ENCODE peak calls at places on chromosomes 1 and 21, in ten cellular contexts. One of them, this sample, is unnamed.

GRCh38 chr1:9942399-9942938 is 722 bp downstream of the LZIC start:
- DNase-seq in astrocyte of the spinal cord: peak; percentile 68
- DNase-seq in astrocyte of the cerebellum: peak; percentile 46
- DNase-seq in psoas muscle: no peak
- DNase-seq in endodermal cell: peak; percentile 57
- DNase-seq in naive thymus-derived CD4-positive, alpha-beta T cell: peak; percentile 18
- DNase-seq in spleen: no peak
- DNase-seq in OCI-LY7: peak; percentile 80
- DNase-seq in CD8-positive, alpha-beta T cell: no peak
- DNase-seq in fibroblast of the aortic adventitia: peak; percentile 78
- DNase-seq in this sample: peak; percentile 76

GRCh38 chr1:224211262-224211962 is 28.4 kb downstream of the DEGS1 start:
- DNase-seq in CD8-positive, alpha-beta T cell: no peak
- DNase-seq in naive thymus-derived CD4-positive, alpha-beta T cell: no peak
- DNase-seq in spleen: no peak
- DNase-seq in endodermal cell: no peak
- DNase-seq in psoas muscle: no peak
- DNase-seq in astrocyte of the cerebellum: peak; percentile 68
- DNase-seq in astrocyte of the spinal cord: peak; percentile 79
- DNase-seq in fibroblast of the aortic adventitia: peak; percentile 86
- DNase-seq in OCI-LY7: peak; percentile 52
- DNase-seq in this sample: peak; percentile 93

GRCh38 chr1:222539951-222540597 is 7.8 kb downstream of the HHIPL2 start:
- DNase-seq in CD8-positive, alpha-beta T cell: no peak
- DNase-seq in fibroblast of the aortic adventitia: peak; percentile 32
- DNase-seq in astrocyte of the spinal cord: peak; percentile 37
- DNase-seq in psoas muscle: no peak
- DNase-seq in OCI-LY7: no peak
- DNase-seq in spleen: no peak
- DNase-seq in endodermal cell: no peak
- DNase-seq in naive thymus-derived CD4-positive, alpha-beta T cell: no peak
- DNase-seq in astrocyte of the cerebellum: peak; percentile 54
- DNase-seq in this sample: no peak

GRCh38 chr1:114010433-114011184 is 31.3 kb downstream of the OLFML3 start:
- DNase-seq in OCI-LY7: no peak
- DNase-seq in astrocyte of the cerebellum: no peak
- DNase-seq in spleen: no peak
- DNase-seq in fibroblast of the aortic adventitia: no peak
- DNase-seq in astrocyte of the spinal cord: no peak
- DNase-seq in psoas muscle: no peak
- DNase-seq in CD8-positive, alpha-beta T cell: no peak
- DNase-seq in endodermal cell: peak; percentile 69
- DNase-seq in naive thymus-derived CD4-positive, alpha-beta T cell: no peak
- DNase-seq in this sample: no peak

GRCh38 chr1:9320520-9321479 is 28.1 kb downstream of the SPSB1 start:
- DNase-seq in CD8-positive, alpha-beta T cell: no peak
- DNase-seq in endodermal cell: no peak
- DNase-seq in naive thymus-derived CD4-positive, alpha-beta T cell: no peak
- DNase-seq in astrocyte of the cerebellum: no peak
- DNase-seq in fibroblast of the aortic adventitia: no peak
- DNase-seq in astrocyte of the spinal cord: no peak
- DNase-seq in spleen: no peak
- DNase-seq in psoas muscle: no peak
- DNase-seq in OCI-LY7: no peak
- DNase-seq in this sample: no peak

GRCh38 chr1:61210435-61211012 is 128.2 kb downstream of the NFIA start:
- DNase-seq in naive thymus-derived CD4-positive, alpha-beta T cell: no peak
- DNase-seq in psoas muscle: no peak
- DNase-seq in OCI-LY7: peak; percentile 11
- DNase-seq in astrocyte of the cerebellum: no peak
- DNase-seq in astrocyte of the spinal cord: no peak
- DNase-seq in CD8-positive, alpha-beta T cell: no peak
- DNase-seq in spleen: no peak
- DNase-seq in fibroblast of the aortic adventitia: no peak
- DNase-seq in endodermal cell: no peak
- DNase-seq in this sample: no peak

GRCh38 chr1:154445040-154445472 is 39.9 kb downstream of the IL6R start:
- DNase-seq in astrocyte of the spinal cord: peak; percentile 81
- DNase-seq in endodermal cell: no peak
- DNase-seq in fibroblast of the aortic adventitia: no peak
- DNase-seq in naive thymus-derived CD4-positive, alpha-beta T cell: no peak
- DNase-seq in CD8-positive, alpha-beta T cell: no peak
- DNase-seq in spleen: no peak
- DNase-seq in astrocyte of the cerebellum: no peak
- DNase-seq in psoas muscle: no peak
- DNase-seq in OCI-LY7: no peak
- DNase-seq in this sample: peak; percentile 73

GRCh38 chr21:39637197-39637970 is 24.6 kb downstream of the B3GALT5 start:
- DNase-seq in CD8-positive, alpha-beta T cell: no peak
- DNase-seq in endodermal cell: peak; percentile 90
- DNase-seq in spleen: no peak
- DNase-seq in naive thymus-derived CD4-positive, alpha-beta T cell: no peak
- DNase-seq in astrocyte of the spinal cord: no peak
- DNase-seq in OCI-LY7: no peak
- DNase-seq in astrocyte of the cerebellum: no peak
- DNase-seq in fibroblast of the aortic adventitia: no peak
- DNase-seq in psoas muscle: no peak
- DNase-seq in this sample: no peak

DNA sequence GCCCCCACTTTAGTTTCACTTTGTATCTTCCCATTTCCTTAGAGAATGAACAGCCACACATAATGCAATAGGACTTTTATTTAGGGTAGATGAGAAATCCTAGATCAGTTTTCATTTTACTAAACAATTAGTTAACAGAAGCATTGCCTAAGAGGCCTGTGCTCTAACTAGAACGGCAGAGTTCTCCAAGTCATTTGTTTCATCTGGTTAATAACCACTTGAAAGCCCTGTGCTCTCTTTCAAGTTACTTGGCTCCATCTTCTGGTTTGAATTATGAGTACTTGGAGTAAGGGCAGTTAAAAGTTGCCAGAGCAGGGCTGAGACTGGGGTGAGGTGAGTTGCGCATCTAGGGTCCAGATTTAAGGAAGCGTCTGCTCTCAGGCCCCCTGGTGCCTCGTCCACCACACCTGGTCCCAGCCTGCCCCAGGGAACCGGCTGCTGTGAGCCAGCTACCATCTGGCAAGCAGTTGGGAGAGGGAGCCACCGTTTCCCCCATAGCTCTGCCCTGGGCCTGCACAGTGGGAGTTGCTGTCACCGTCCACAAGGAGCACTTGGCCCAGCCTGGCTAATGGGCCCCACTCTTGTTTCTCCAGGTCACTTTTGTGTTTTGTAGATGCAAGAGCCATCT is 18.1 kb upstream of the SLC44A3 start:
- DNase-seq in astrocyte of the cerebellum: peak; percentile 76
- DNase-seq in psoas muscle: peak; percentile 32
- DNase-seq in OCI-LY7: peak; percentile 37
- DNase-seq in fibroblast of the aortic adventitia: peak; percentile 91
- DNase-seq in CD8-positive, alpha-beta T cell: no peak
- DNase-seq in spleen: peak; percentile 82
- DNase-seq in astrocyte of the spinal cord: peak; percentile 87
- DNase-seq in endodermal cell: peak; percentile 79
- DNase-seq in naive thymus-derived CD4-positive, alpha-beta T cell: no peak
- DNase-seq in this sample: peak; percentile 91
- H3K4me3 ChIP-seq in astrocyte of the cerebellum: no peak overlapping the region
- H3K4me3 ChIP-seq in psoas muscle: peak overlapping the region; percentile 41
- H3K4me3 ChIP-seq in OCI-LY7: no peak overlapping the region
- H3K4me3 ChIP-seq in fibroblast of the aortic adventitia: peak overlapping the region; percentile 6
- H3K4me3 ChIP-seq in CD8-positive, alpha-beta T cell: no peak overlapping the region
- H3K4me3 ChIP-seq in spleen: no peak overlapping the region
- H3K4me3 ChIP-seq in astrocyte of the spinal cord: no peak overlapping the region
- H3K4me3 ChIP-seq in endodermal cell: no peak overlapping the region
- H3K4me3 ChIP-seq in naive thymus-derived CD4-positive, alpha-beta T cell: no peak overlapping the region
- H3K4me3 ChIP-seq in this sample: peak overlapping the region; percentile 18

GRCh38 chr1:227729881-227730629 is 5.0 kb downstream of the JMJD4 start:
- DNase-seq in astrocyte of the cerebellum: peak; percentile 24
- DNase-seq in naive thymus-derived CD4-positive, alpha-beta T cell: no peak
- DNase-seq in psoas muscle: no peak
- DNase-seq in CD8-positive, alpha-beta T cell: no peak
- DNase-seq in OCI-LY7: peak; percentile 69
- DNase-seq in spleen: no peak
- DNase-seq in fibroblast of the aortic adventitia: peak; percentile 70
- DNase-seq in endodermal cell: peak; percentile 90
- DNase-seq in astrocyte of the spinal cord: peak; percentile 63
- DNase-seq in this sample: peak; percentile 73

GRCh38 chr1:227728059-227728891 is 6.8 kb downstream of the JMJD4 start:
- DNase-seq in psoas muscle: peak; percentile 79
- DNase-seq in OCI-LY7: peak; percentile 79
- DNase-seq in spleen: peak; percentile 91
- DNase-seq in astrocyte of the spinal cord: peak; percentile 56
- DNase-seq in endodermal cell: peak; percentile 94
- DNase-seq in astrocyte of the cerebellum: peak; percentile 15
- DNase-seq in naive thymus-derived CD4-positive, alpha-beta T cell: no peak
- DNase-seq in CD8-positive, alpha-beta T cell: peak; percentile 73
- DNase-seq in fibroblast of the aortic adventitia: peak; percentile 29
- DNase-seq in this sample: peak; percentile 67

GRCh38 chr1:227730630-227731151 is 4.4 kb downstream of the JMJD4 start:
- DNase-seq in astrocyte of the spinal cord: no peak
- DNase-seq in endodermal cell: no peak
- DNase-seq in fibroblast of the aortic adventitia: no peak
- DNase-seq in OCI-LY7: no peak
- DNase-seq in CD8-positive, alpha-beta T cell: no peak
- DNase-seq in naive thymus-derived CD4-positive, alpha-beta T cell: no peak
- DNase-seq in spleen: no peak
- DNase-seq in astrocyte of the cerebellum: no peak
- DNase-seq in psoas muscle: no peak
- DNase-seq in this sample: no peak

GRCh38 chr1:227728892-227729143 is 6.3 kb downstream of the JMJD4 start:
- DNase-seq in astrocyte of the spinal cord: no peak
- DNase-seq in CD8-positive, alpha-beta T cell: no peak
- DNase-seq in astrocyte of the cerebellum: no peak
- DNase-seq in naive thymus-derived CD4-positive, alpha-beta T cell: no peak
- DNase-seq in endodermal cell: no peak
- DNase-seq in OCI-LY7: no peak
- DNase-seq in fibroblast of the aortic adventitia: no peak
- DNase-seq in spleen: no peak
- DNase-seq in psoas muscle: no peak
- DNase-seq in this sample: no peak

DNA sequence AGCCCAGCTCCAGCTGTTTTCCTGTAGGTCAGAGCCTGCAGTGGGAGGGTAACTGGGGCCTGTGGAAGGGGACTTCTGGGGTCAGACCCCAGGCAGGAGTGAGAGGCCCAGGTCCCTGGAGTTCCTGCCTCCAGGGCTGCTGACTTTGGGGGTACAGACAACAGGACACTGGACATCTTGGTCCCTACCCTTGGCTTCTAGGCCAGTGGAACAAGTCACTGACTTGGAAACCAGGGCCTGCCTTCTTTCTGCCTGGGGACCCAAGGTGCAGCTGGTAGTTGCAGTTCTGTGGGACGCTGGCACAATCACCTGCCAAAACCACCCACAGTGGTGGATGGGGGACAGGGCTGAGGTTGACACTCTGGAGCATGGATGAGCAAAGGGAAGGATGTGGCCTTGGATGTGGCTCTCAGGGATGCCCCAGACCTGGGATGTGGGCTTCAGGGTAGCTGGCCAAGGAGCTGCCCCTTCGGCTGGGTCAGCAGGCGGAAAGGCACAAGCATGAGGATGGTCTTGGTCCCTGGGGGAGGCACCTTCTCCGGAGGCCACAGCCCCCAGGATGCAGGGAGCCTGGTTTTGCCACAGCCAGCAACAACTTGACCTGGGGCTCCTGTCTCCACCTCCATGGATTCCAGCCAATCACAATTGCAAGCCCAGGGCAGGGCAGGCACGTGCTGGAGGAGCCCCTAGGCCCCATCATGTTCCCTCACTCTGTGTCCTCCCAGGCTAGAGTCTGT is 5.8 kb downstream of the JMJD4 start:
- DNase-seq in astrocyte of the cerebellum: no peak
- DNase-seq in OCI-LY7: no peak
- DNase-seq in psoas muscle: no peak
- DNase-seq in fibroblast of the aortic adventitia: no peak
- DNase-seq in naive thymus-derived CD4-positive, alpha-beta T cell: no peak
- DNase-seq in spleen: no peak
- DNase-seq in CD8-positive, alpha-beta T cell: no peak
- DNase-seq in endodermal cell: peak; percentile 68
- DNase-seq in astrocyte of the spinal cord: no peak
- DNase-seq in this sample: no peak
- H3K4me3 ChIP-seq in astrocyte of the cerebellum: peak overlapping the region; percentile 49
- H3K4me3 ChIP-seq in OCI-LY7: peak overlapping the region; percentile 69
- H3K4me3 ChIP-seq in psoas muscle: peak overlapping the region; percentile 67
- H3K4me3 ChIP-seq in fibroblast of the aortic adventitia: peak overlapping the region; percentile 67
- H3K4me3 ChIP-seq in naive thymus-derived CD4-positive, alpha-beta T cell: peak overlapping the region; percentile 52
- H3K4me3 ChIP-seq in spleen: peak overlapping the region; percentile 41
- H3K4me3 ChIP-seq in CD8-positive, alpha-beta T cell: peak overlapping the region; percentile 65
- H3K4me3 ChIP-seq in endodermal cell: peak overlapping the region; percentile 83
- H3K4me3 ChIP-seq in astrocyte of the spinal cord: peak overlapping the region; percentile 50
- H3K4me3 ChIP-seq in this sample: no peak overlapping the region

GRCh38 chr1:40903106-40903505 is 40.9 kb upstream of the CITED4 start:
- DNase-seq in astrocyte of the cerebellum: no peak
- DNase-seq in spleen: no peak
- DNase-seq in endodermal cell: no peak
- DNase-seq in OCI-LY7: no peak
- DNase-seq in psoas muscle: no peak
- DNase-seq in fibroblast of the aortic adventitia: no peak
- DNase-seq in naive thymus-derived CD4-positive, alpha-beta T cell: no peak
- DNase-seq in astrocyte of the spinal cord: no peak
- DNase-seq in CD8-positive, alpha-beta T cell: no peak
- DNase-seq in this sample: no peak
- H3K4me3 ChIP-seq in astrocyte of the cerebellum: no peak overlapping the region
- H3K4me3 ChIP-seq in spleen: no peak overlapping the region
- H3K4me3 ChIP-seq in endodermal cell: no peak overlapping the region
- H3K4me3 ChIP-seq in OCI-LY7: no peak overlapping the region
- H3K4me3 ChIP-seq in psoas muscle: no peak overlapping the region
- H3K4me3 ChIP-seq in fibroblast of the aortic adventitia: no peak overlapping the region
- H3K4me3 ChIP-seq in naive thymus-derived CD4-positive, alpha-beta T cell: no peak overlapping the region
- H3K4me3 ChIP-seq in astrocyte of the spinal cord: no peak overlapping the region
- H3K4me3 ChIP-seq in CD8-positive, alpha-beta T cell: no peak overlapping the region
- H3K4me3 ChIP-seq in this sample: no peak overlapping the region

GRCh38 chr1:2417833-2418225 is 5.5 kb upstream of the PEX10 start:
- DNase-seq in naive thymus-derived CD4-positive, alpha-beta T cell: no peak
- DNase-seq in fibroblast of the aortic adventitia: no peak
- DNase-seq in astrocyte of the spinal cord: no peak
- DNase-seq in astrocyte of the cerebellum: no peak
- DNase-seq in endodermal cell: no peak
- DNase-seq in OCI-LY7: no peak
- DNase-seq in spleen: no peak
- DNase-seq in psoas muscle: no peak
- DNase-seq in CD8-positive, alpha-beta T cell: no peak
- DNase-seq in this sample: no peak

GRCh38 chr1:2415801-2416208 is 3.4 kb upstream of the PEX10 start:
- DNase-seq in OCI-LY7: peak; percentile 73
- DNase-seq in psoas muscle: no peak
- DNase-seq in naive thymus-derived CD4-positive, alpha-beta T cell: no peak
- DNase-seq in spleen: peak; percentile 89
- DNase-seq in astrocyte of the spinal cord: no peak
- DNase-seq in astrocyte of the cerebellum: no peak
- DNase-seq in fibroblast of the aortic adventitia: no peak
- DNase-seq in CD8-positive, alpha-beta T cell: peak; percentile 77
- DNase-seq in endodermal cell: no peak
- DNase-seq in this sample: no peak

GRCh38 chr1:2415337-2415736 is 3.0 kb upstream of the PEX10 start:
- DNase-seq in astrocyte of the spinal cord: no peak
- DNase-seq in astrocyte of the cerebellum: no peak
- DNase-seq in endodermal cell: no peak
- DNase-seq in naive thymus-derived CD4-positive, alpha-beta T cell: no peak
- DNase-seq in CD8-positive, alpha-beta T cell: no peak
- DNase-seq in psoas muscle: no peak
- DNase-seq in OCI-LY7: no peak
- DNase-seq in fibroblast of the aortic adventitia: no peak
- DNase-seq in spleen: no peak
- DNase-seq in this sample: no peak

GRCh38 chr1:2417083-2417832 is 4.9 kb upstream of the PEX10 start:
- DNase-seq in astrocyte of the spinal cord: no peak
- DNase-seq in endodermal cell: no peak
- DNase-seq in fibroblast of the aortic adventitia: no peak
- DNase-seq in naive thymus-derived CD4-positive, alpha-beta T cell: no peak
- DNase-seq in CD8-positive, alpha-beta T cell: no peak
- DNase-seq in psoas muscle: no peak
- DNase-seq in OCI-LY7: no peak
- DNase-seq in astrocyte of the cerebellum: no peak
- DNase-seq in spleen: no peak
- DNase-seq in this sample: no peak

DNA sequence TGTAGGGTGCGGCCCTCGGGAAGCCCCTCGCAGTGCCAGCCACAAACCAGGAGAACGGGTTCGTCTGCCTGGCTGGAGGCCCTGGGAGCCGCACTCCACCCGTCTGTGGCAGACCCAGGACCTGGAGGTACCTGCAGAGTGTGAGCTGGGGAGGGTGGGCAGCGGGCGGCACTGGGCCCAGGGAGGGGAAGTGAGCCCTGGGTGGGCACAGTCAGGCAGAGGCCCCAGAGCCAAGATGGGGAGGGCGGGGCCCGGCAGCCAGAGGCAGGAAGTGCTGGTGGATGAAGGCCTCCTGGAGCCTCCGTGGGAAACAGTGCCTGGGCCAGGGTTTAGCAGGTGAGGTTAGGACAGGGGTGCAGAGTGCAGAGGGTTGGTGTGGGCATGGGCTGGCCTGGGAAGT is 4.0 kb upstream of the PEX10 start:
- DNase-seq in spleen: no peak
- DNase-seq in astrocyte of the cerebellum: no peak
- DNase-seq in CD8-positive, alpha-beta T cell: peak; percentile 69
- DNase-seq in endodermal cell: no peak
- DNase-seq in naive thymus-derived CD4-positive, alpha-beta T cell: no peak
- DNase-seq in astrocyte of the spinal cord: no peak
- DNase-seq in fibroblast of the aortic adventitia: no peak
- DNase-seq in psoas muscle: no peak
- DNase-seq in OCI-LY7: peak; percentile 47
- DNase-seq in this sample: no peak
- H3K4me3 ChIP-seq in spleen: peak overlapping the region; percentile 34
- H3K4me3 ChIP-seq in astrocyte of the cerebellum: no peak overlapping the region
- H3K4me3 ChIP-seq in CD8-positive, alpha-beta T cell: peak overlapping the region; percentile 60
- H3K4me3 ChIP-seq in endodermal cell: no peak overlapping the region
- H3K4me3 ChIP-seq in naive thymus-derived CD4-positive, alpha-beta T cell: peak overlapping the region; percentile 69
- H3K4me3 ChIP-seq in astrocyte of the spinal cord: no peak overlapping the region
- H3K4me3 ChIP-seq in fibroblast of the aortic adventitia: no peak overlapping the region
- H3K4me3 ChIP-seq in psoas muscle: no peak overlapping the region
- H3K4me3 ChIP-seq in OCI-LY7: peak overlapping the region; percentile 55
- H3K4me3 ChIP-seq in this sample: no peak overlapping the region